ENCODE peak calls at places on chromosomes 7 and 10, in ten cellular contexts. X, N, K, I, E, A, O, W, V and H are unnamed samples.

GRCh38 chr10:61609609-61610166 is 53.0 kb upstream of the CABCOCO1 start:
- DNase-seq in E (no peak), I (no peak), W (no peak), N (no peak), O (no peak), A (no peak), V (no peak), K (no peak), X (no peak), H (no peak)

GRCh38 chr7:157788573-157788972 is 451.8 kb downstream of the DNAJB6 start:
- DNase-seq in N (no peak), E (no peak), I (no peak), O (no peak), A (no peak), W (no peak), X (no peak), K (no peak), V (no peak), H (no peak)

GRCh38 chr10:514137-514671 is 175.3 kb downstream of the DIP2C start:
- DNase-seq in W (no peak), I (peak; percentile 74), X (no peak), O (no peak), K (no peak), V (no peak), A (peak; percentile 81), N (no peak), E (no peak), H (no peak)

GRCh38 chr10:11208908-11209809 is 191.5 kb downstream of the CELF2 start:
- DNase-seq in I (no peak), E (no peak), A (no peak), N (no peak), K (no peak), X (no peak), V (no peak), O (no peak), W (no peak), H (no peak)

GRCh38 chr7:12923971-12924370 is 236.5 kb downstream of the ARL4A start:
- DNase-seq in O (no peak), I (no peak), X (no peak), N (no peak), W (no peak), E (no peak), A (no peak), V (no peak), K (peak; percentile 91), H (no peak)

GRCh38 chr7:92831716-92832622 is 4.4 kb downstream of the CDK6 start:
- DNase-seq in X (no peak), A (no peak), I (no peak), N (no peak), O (no peak), K (peak; percentile 64), V (no peak), E (no peak), W (peak; percentile 90), H (peak; percentile 93)

GRCh38 chr7:70097639-70098038 is 499.4 kb downstream of the AUTS2 start:
- DNase-seq in V (no peak), I (no peak), N (no peak), W (no peak), E (no peak), A (no peak), O (no peak), K (no peak), X (no peak), H (no peak)

GRCh38 chr10:132624847-132625839 is 87.6 kb downstream of the INPP5A start:
- DNase-seq in E (no peak), V (peak; percentile 72), O (no peak), X (peak; percentile 9), K (no peak), N (no peak), A (peak; percentile 9), W (no peak), I (no peak), H (no peak)

GRCh38 chr10:80472234-80473095 is 18.4 kb downstream of the TSPAN14 start:
- DNase-seq in I (no peak), N (no peak), O (no peak), K (no peak), E (no peak), W (peak; percentile 79), X (no peak), A (no peak), V (no peak), H (peak; percentile 72)

GRCh38 chr10:80468806-80469421 is 14.8 kb downstream of the TSPAN14 start:
- DNase-seq in I (no peak), X (no peak), A (no peak), N (no peak), V (no peak), E (no peak), K (no peak), W (no peak), O (no peak), H (no peak)

GRCh38 chr10:80470266-80470665 is 16.2 kb downstream of the TSPAN14 start:
- DNase-seq in E (no peak), W (no peak), X (no peak), K (no peak), I (no peak), V (no peak), O (no peak), A (no peak), N (no peak), H (no peak)

GRCh38 chr10:80471715-80472233 is 17.7 kb downstream of the TSPAN14 start:
- DNase-seq in K (no peak), A (no peak), I (no peak), V (no peak), E (no peak), N (no peak), X (no peak), W (no peak), O (no peak), H (no peak)

DNA sequence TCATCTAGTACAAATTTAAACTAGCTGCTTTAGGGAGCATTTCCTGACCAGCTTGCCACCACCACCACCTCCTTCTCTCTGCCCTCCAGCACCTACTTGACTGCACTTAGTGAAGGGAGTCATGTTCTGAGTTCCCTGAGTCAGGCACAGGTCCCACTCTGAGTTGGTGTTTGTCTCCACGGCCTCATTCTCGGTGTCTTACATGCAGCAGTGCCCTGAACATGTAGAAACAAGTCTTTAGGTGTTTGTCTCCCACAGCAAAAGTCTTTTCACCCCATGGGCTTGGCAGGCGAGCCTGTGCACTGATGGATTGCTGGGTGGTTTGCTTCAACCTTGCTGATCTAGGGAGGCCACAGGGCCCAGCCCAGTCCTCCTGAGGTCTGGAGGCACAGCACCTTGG is 16.9 kb downstream of the TSPAN14 start:
- DNase-seq in X (no peak), I (no peak), K (no peak), W (no peak), O (no peak), A (no peak), E (no peak), N (no peak), V (no peak), H (no peak)
- H3K4me3 ChIP-seq in X (no peak overlapping the region), I (no peak overlapping the region), K (no peak overlapping the region), W (no peak overlapping the region), O (no peak overlapping the region), A (no peak overlapping the region), E (peak overlapping the region; percentile 46), N (no peak overlapping the region), V (no peak overlapping the region), H (no peak overlapping the region)

DNA sequence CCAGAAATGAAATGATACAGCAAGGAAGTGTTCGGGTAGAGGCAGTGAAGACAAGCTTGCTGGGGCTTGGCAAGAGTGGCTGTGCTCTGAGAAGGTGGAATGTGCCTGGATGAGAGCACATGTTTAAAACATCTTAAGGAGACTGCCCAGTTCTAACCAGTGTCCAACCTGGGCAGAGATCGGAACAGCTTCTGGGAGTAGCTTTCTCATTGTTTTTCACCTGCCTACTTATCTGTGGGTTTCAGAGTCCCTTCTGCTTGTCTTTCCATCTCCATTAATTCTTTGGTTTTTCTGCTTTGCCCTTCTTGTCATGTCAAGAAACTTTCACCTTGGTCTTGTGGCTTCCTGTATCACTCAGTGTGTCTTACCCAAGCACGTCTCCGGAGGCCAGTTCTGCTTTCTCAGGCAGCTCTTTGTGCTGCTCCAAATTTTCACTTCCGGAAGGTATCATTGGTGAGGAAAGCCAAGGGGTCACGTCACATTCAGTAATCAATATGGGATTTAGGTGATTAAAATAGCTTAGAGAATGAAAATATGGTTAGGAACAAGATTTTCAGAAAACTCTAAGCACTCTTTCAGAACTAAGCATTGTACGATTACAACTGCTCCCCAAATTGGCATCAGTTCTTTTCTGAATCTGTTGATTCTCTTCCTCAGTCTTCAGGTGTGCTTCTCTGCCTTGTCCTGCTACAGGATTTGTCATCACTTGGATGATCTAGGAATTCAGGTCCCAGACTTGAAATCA is 5.5 kb upstream of the LAMB4 start:
- DNase-seq in V (no peak), I (peak; percentile 57), O (no peak), W (no peak), X (no peak), N (no peak), E (no peak), A (no peak), K (no peak), H (no peak)
- H3K4me3 ChIP-seq in V (no peak overlapping the region), I (no peak overlapping the region), O (no peak overlapping the region), W (no peak overlapping the region), X (no peak overlapping the region), N (no peak overlapping the region), E (no peak overlapping the region), A (no peak overlapping the region), K (no peak overlapping the region), H (no peak overlapping the region)

GRCh38 chr10:3672220-3672619 is 112.8 kb downstream of the KLF6 start:
- DNase-seq in E (no peak), O (no peak), V (no peak), I (no peak), K (no peak), N (no peak), X (no peak), A (no peak), W (no peak), H (no peak)

GRCh38 chr10:3671431-3671955 is 113.5 kb downstream of the KLF6 start:
- DNase-seq in V (no peak), O (no peak), A (no peak), X (no peak), I (no peak), W (no peak), N (no peak), K (no peak), E (no peak), H (no peak)

GRCh38 chr10:3666525-3667302 is 118.3 kb downstream of the KLF6 start:
- DNase-seq in E (no peak), K (no peak), A (no peak), V (no peak), I (peak; percentile 73), N (no peak), X (no peak), W (no peak), O (no peak), H (no peak)

GRCh38 chr10:3668276-3668960 is 116.6 kb downstream of the KLF6 start:
- DNase-seq in W (peak; percentile 79), E (peak; percentile 76), X (peak; percentile 68), A (peak; percentile 76), I (peak; percentile 76), V (no peak), O (no peak), N (no peak), K (no peak), H (peak; percentile 72)

GRCh38 chr10:3668961-3669330 is 116.1 kb downstream of the KLF6 start:
- DNase-seq in X (no peak), O (no peak), N (no peak), A (no peak), V (no peak), I (no peak), K (no peak), E (peak; percentile 75), W (no peak), H (no peak)
- H3K4me3 ChIP-seq in X (no peak overlapping the region), O (no peak overlapping the region), N (no peak overlapping the region), A (no peak overlapping the region), V (no peak overlapping the region), I (peak overlapping the region; percentile 45), K (no peak overlapping the region), E (peak overlapping the region; percentile 63), W (no peak overlapping the region), H (no peak overlapping the region)

DNA sequence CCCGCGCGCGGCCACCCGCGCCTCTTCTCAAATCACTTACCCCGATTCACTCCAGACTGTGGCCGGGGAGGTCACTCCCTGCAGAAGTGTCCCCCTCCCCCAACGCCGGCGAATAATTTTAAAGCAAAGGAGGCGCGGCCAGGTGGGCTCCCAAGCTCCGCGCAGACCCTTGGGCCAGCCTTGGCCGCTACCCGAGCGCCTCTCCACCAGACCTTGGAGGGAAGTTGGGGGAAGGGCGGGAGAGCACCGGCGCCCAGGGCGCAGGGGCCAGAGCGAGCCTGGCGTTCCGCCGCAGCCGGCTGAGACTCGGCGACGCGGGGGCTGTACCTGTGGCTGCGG is 270 bp downstream of the MKX start:
- DNase-seq in O (no peak), E (no peak), K (no peak), A (no peak), N (no peak), W (no peak), X (no peak), I (no peak), V (no peak), H (no peak)
- H3K4me3 ChIP-seq in O (peak overlapping the region; percentile 40), E (peak overlapping the region; percentile 39), K (peak overlapping the region; percentile 86), A (no peak overlapping the region), N (peak overlapping the region; percentile 31), W (peak overlapping the region; percentile 27), X (no peak overlapping the region), I (peak overlapping the region; percentile 67), V (peak overlapping the region; percentile 89), H (peak overlapping the region; percentile 57)